ENCODE peak calls at places on chromosomes 6 and 20, in ten cellular contexts. T is breast epithelium; K is heart left ventricle; L is cardiac muscle cell; B is NT2/D1; M is SK-N-SH; Z is K562; H is upper lobe of right lung; Q is CD8-positive, alpha-beta memory T cell; R is DND-41. P is an unnamed sample. For H3K36me3, the result is how much of the 10 kb centered on the place peaks cover.

GRCh38 chr6:13241364-13241763 is 87.0 kb downstream of the TBC1D7 start:
- DNase-seq in T (no peak), K (no peak), L (no peak), B (no peak), M (no peak), Z (no peak), H (no peak), Q (no peak), R (no peak), P (no peak)

GRCh38 chr6:26392932-26393636 is 9.0 kb upstream of the BTN3A1 start:
- DNase-seq in T (no peak), K (no peak), L (peak), B (no peak), M (peak), Z (peak), H (peak), Q (no peak), R (no peak), P (no peak)

GRCh38 chr6:24902782-24903181 is 33.0 kb downstream of the RIPOR2 start:
- DNase-seq in T (no peak), K (no peak), L (peak), B (no peak), M (no peak), Z (no peak), H (no peak), Q (no peak), R (no peak), P (no peak)

GRCh38 chr20:12847862-12848261 is 160.9 kb upstream of the SPTLC3 start:
- DNase-seq in T (no peak), K (no peak), L (peak), B (no peak), M (no peak), Z (no peak), H (no peak), Q (no peak), R (no peak), P (no peak)

GRCh38 chr20:59779656-59780380 is 153.6 kb downstream of the SYCP2 start:
- DNase-seq in T (no peak), K (no peak), L (no peak), B (no peak), M (no peak), Z (no peak), H (no peak), Q (no peak), R (no peak), P (peak)

GRCh38 chr20:1171461-1172093 is 13.2 kb downstream of the TMEM74B start:
- DNase-seq in T (no peak), K (no peak), L (peak), B (peak), M (no peak), Z (peak), H (no peak), Q (no peak), R (peak), P (peak)

GRCh38 chr6:31525932-31526591 is 2.7 kb upstream of the MCCD1 start:
- DNase-seq in T (no peak), K (no peak), L (peak), B (no peak), M (no peak), Z (peak), H (no peak), Q (no peak), R (no peak), P (no peak)

GRCh38 chr20:18164356-18164755 is 26.7 kb downstream of the KAT14 start:
- DNase-seq in T (no peak), K (no peak), L (no peak), B (no peak), M (no peak), Z (no peak), H (no peak), Q (no peak), R (no peak), P (no peak)

GRCh38 chr6:26470643-26471042 is 12.9 kb downstream of the BTN2A1 start:
- DNase-seq in T (no peak), K (no peak), L (no peak), B (no peak), M (no peak), Z (no peak), H (no peak), Q (no peak), R (no peak), P (no peak)

GRCh38 chr6:163181666-163182180 is 232.8 kb upstream of the QKI start:
- DNase-seq in T (no peak), K (no peak), L (no peak), B (no peak), M (no peak), Z (no peak), H (no peak), Q (no peak), R (no peak), P (no peak)

GRCh38 chr6:137241481-137242011 is 22.4 kb upstream of the IFNGR1 start:
- DNase-seq in T (no peak), K (no peak), L (peak), B (no peak), M (no peak), Z (no peak), H (no peak), Q (no peak), R (no peak), P (no peak)

GRCh38 chr6:26375270-26375669 is 7.6 kb upstream of the BTN2A2 start:
- DNase-seq in T (no peak), K (no peak), L (no peak), B (no peak), M (no peak), Z (no peak), H (no peak), Q (no peak), R (no peak), P (no peak)

GRCh38 chr20:43404880-43405279 is 52.8 kb upstream of the SRSF6 start:
- DNase-seq in T (no peak), K (no peak), L (peak), B (peak), M (no peak), Z (peak), H (no peak), Q (no peak), R (no peak), P (peak)

GRCh38 chr20:8287328-8287727 is 155.3 kb downstream of the PLCB1 start:
- DNase-seq in T (no peak), K (no peak), L (no peak), B (no peak), M (no peak), Z (no peak), H (no peak), Q (no peak), R (no peak), P (no peak)

GRCh38 chr6:102631921-102632320 is 1238.4 kb downstream of the GRIK2 start:
- DNase-seq in T (no peak), K (no peak), L (no peak), B (no peak), M (no peak), Z (no peak), H (no peak), Q (no peak), R (no peak), P (no peak)

GRCh38 chr6:31004285-31004684 is 6.0 kb upstream of the MUC22 start:
- DNase-seq in T (no peak), K (no peak), L (no peak), B (no peak), M (no peak), Z (no peak), H (no peak), Q (no peak), R (no peak), P (no peak)

GRCh38 chr6:143348531-143348930 is 102.0 kb downstream of the ADAT2 start:
- DNase-seq in T (no peak), K (no peak), L (no peak), B (no peak), M (no peak), Z (no peak), H (no peak), Q (no peak), R (no peak), P (no peak)

GRCh38 chr6:37137201-37137880 is 32.6 kb upstream of the PIM1 start:
- DNase-seq in T (no peak), K (no peak), L (peak), B (peak), M (peak), Z (no peak), H (no peak), Q (peak), R (no peak), P (peak)

GRCh38 chr6:3247255-3248146 is 11.2 kb upstream of the PSMG4 start:
- DNase-seq in T (no peak), K (peak), L (peak), B (no peak), M (peak), Z (peak), H (no peak), Q (no peak), R (no peak), P (peak)

GRCh38 chr6:20202699-20203302 is 9.5 kb downstream of the MBOAT1 start:
- DNase-seq in T (no peak), K (no peak), L (no peak), B (no peak), M (no peak), Z (no peak), H (no peak), Q (no peak), R (no peak), P (no peak)

GRCh38 chr6:109523478-109523877 is 40.5 kb upstream of the ZBTB24 start:
- DNase-seq in T (no peak), K (no peak), L (peak), B (no peak), M (no peak), Z (no peak), H (no peak), Q (no peak), R (no peak), P (no peak)

GRCh38 chr6:112305795-112306194 is 41.3 kb upstream of the RFPL4B start:
- DNase-seq in T (no peak), K (no peak), L (no peak), B (no peak), M (no peak), Z (no peak), H (no peak), Q (no peak), R (no peak), P (no peak)

GRCh38 chr6:112203577-112204349 is 50.6 kb downstream of the LAMA4 start:
- DNase-seq in T (no peak), K (no peak), L (peak), B (no peak), M (no peak), Z (no peak), H (no peak), Q (no peak), R (no peak), P (no peak)

GRCh38 chr20:32050851-32051556 is 1.0 kb upstream of the HCK start:
- DNase-seq in T (no peak), K (peak), L (no peak), B (no peak), M (no peak), Z (no peak), H (peak), Q (no peak), R (no peak), P (peak)

GRCh38 chr6:169172435-169172834 is 81.2 kb downstream of the THBS2 start:
- DNase-seq in T (no peak), K (no peak), L (peak), B (no peak), M (no peak), Z (no peak), H (no peak), Q (no peak), R (no peak), P (no peak)

GRCh38 chr6:84652356-84653026 is 111.9 kb downstream of the TBX18 start:
- DNase-seq in T (no peak), K (no peak), L (peak), B (no peak), M (no peak), Z (no peak), H (no peak), Q (no peak), R (no peak), P (no peak)

GRCh38 chr6:137341721-137342195 is 122.6 kb upstream of the IFNGR1 start:
- DNase-seq in T (no peak), K (no peak), L (peak), B (no peak), M (peak), Z (no peak), H (no peak), Q (peak), R (peak), P (peak)

GRCh38 chr6:90288404-90288803 is 8.2 kb downstream of the BACH2 start:
- DNase-seq in T (no peak), K (no peak), L (no peak), B (no peak), M (no peak), Z (no peak), H (no peak), Q (no peak), R (no peak), P (no peak)

GRCh38 chr6:161554883-161555282 is 281.0 kb upstream of the AGPAT4 start:
- DNase-seq in T (no peak), K (no peak), L (no peak), B (no peak), M (no peak), Z (no peak), H (no peak), Q (no peak), R (no peak), P (no peak)

GRCh38 chr20:35702051-35702823 is 3.0 kb downstream of the ROMO1 start:
- DNase-seq in T (no peak), K (no peak), L (no peak), B (no peak), M (no peak), Z (no peak), H (peak), Q (no peak), R (no peak), P (no peak)
- H3K36me3 ChIP-seq in T (under half), K (half or more), L (half or more), B (half or more), M (half or more), Z (half or more), H (half or more), Q (under half), R (half or more), P (under half)

GRCh38 chr6:158589371-158589770 is 29.5 kb downstream of the TMEM181 start:
- DNase-seq in T (peak), K (no peak), L (no peak), B (no peak), M (no peak), Z (no peak), H (no peak), Q (no peak), R (no peak), P (no peak)

GRCh38 chr6:158586652-158587051 is 26.8 kb downstream of the TMEM181 start:
- DNase-seq in T (no peak), K (no peak), L (no peak), B (no peak), M (no peak), Z (no peak), H (no peak), Q (no peak), R (no peak), P (no peak)

GRCh38 chr6:158584236-158584651 is 24.4 kb downstream of the TMEM181 start:
- DNase-seq in T (no peak), K (no peak), L (peak), B (no peak), M (no peak), Z (no peak), H (no peak), Q (no peak), R (no peak), P (no peak)
- H3K36me3 ChIP-seq in T (under half), K (under half), L (under half), B (half or more), M (under half), Z (half or more), H (half or more), Q (under half), R (half or more), P (under half)

DNA sequence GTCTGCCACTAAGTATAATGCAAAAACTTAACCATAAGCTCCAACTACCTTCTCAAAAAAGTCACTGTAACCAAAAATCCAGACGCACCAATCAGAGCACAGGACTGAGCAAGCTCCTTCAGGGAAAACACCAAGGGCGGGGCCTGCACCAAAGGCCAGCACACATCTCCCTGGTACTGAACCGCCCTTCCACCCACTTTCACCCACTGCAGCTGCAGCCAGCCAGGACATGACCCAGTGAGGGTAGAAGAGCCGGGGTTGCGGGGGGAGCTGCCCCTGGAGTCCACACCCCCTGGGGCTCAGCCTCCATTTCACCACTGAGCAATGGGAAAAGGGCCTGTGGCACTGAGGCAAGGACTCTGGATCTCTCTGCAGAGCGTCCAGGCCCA is 54.3 kb downstream of the TAF4 start:
- DNase-seq in T (no peak), K (no peak), L (no peak), B (no peak), M (no peak), Z (no peak), H (no peak), Q (no peak), R (no peak), P (peak)
- H3K36me3 ChIP-seq in T (under half), K (half or more), L (under half), B (half or more), M (under half), Z (half or more), H (half or more), Q (under half), R (half or more), P (under half)

DNA sequence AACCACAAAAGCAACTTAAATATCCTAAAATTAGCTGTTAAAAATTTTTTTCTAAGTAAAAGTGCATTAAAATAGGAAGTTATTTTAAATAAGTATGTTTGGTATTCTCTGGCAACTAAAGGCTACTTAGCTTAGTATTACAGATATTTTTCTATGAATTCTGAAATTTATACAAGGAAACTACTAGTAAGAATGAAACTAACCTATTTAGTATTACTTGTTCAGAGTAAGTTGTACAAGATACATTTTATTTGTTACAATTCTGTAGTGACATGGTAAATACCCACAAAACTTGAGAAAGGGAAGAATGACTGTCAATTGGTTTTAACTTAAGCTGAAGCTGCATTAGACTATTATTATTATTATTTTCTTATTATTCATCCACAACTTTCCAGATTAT is 6.5 kb downstream of the PHIP start:
- DNase-seq in T (no peak), K (no peak), L (no peak), B (no peak), M (no peak), Z (no peak), H (no peak), Q (no peak), R (no peak), P (no peak)
- H3K36me3 ChIP-seq in T (under half), K (under half), L (under half), B (under half), M (under half), Z (half or more), H (under half), Q (under half), R (under half), P (under half)